ENCODE peak calls at places on chromosome 7, in four cellular contexts. T is endothelial cell of umbilical vein, V is suprapubic skin, G is esophagus muscularis mucosa. C is an unnamed sample.
A peak's percentile ranks its signal among the peaks of the same experiment; 100 is the strongest.

GRCh38 chr7:353746-354325 is 63.9 kb downstream of the FOXL3 start:
- DNase-seq in T (peak; percentile 18), V (no peak), G (no peak), C (no peak)

GRCh38 chr7:124459101-124460052 is 306.2 kb downstream of the GPR37 start:
- DNase-seq in T (no peak), V (no peak), G (no peak), C (no peak)

GRCh38 chr7:149635561-149636329 is 137.6 kb downstream of the ZNF467 start:
- DNase-seq in G (no peak), T (no peak), V (no peak), C (no peak)

GRCh38 chr7:149559711-149560110 is 62.1 kb upstream of the ZNF746 start:
- DNase-seq in V (no peak), G (no peak), T (no peak), C (no peak)

GRCh38 chr7:156003220-156004162 is 191.2 kb upstream of the SHH start:
- DNase-seq in G (no peak), T (no peak), V (no peak), C (no peak)

GRCh38 chr7:2687881-2688318 is at the start of gene AMZ1:
- DNase-seq in V (no peak), G (no peak), T (no peak), C (no peak)

GRCh38 chr7:131480384-131481315 is 75.8 kb downstream of the PODXL start:
- DNase-seq in V (no peak), T (peak; percentile 85), G (no peak), C (no peak)

GRCh38 chr7:148503900-148504487 is 86.6 kb upstream of the C7orf33 start:
- DNase-seq in G (peak; percentile 3), V (no peak), T (peak; percentile 41), C (no peak)

GRCh38 chr7:155835446-155836215 is 23.4 kb upstream of the SHH start:
- DNase-seq in T (no peak), G (no peak), V (peak; percentile 62), C (no peak)

GRCh38 chr7:22197376-22197775 is 159.6 kb downstream of the RAPGEF5 start:
- DNase-seq in G (no peak), T (no peak), V (no peak), C (no peak)

GRCh38 chr7:24504040-24504439 is 69.2 kb upstream of the PALS2 start:
- DNase-seq in V (no peak), T (no peak), G (no peak), C (no peak)

GRCh38 chr7:114789942-114790341 is 132.0 kb upstream of the MDFIC start:
- DNase-seq in V (no peak), T (peak; percentile 77), G (no peak), C (no peak)

GRCh38 chr7:51619880-51620279 is 303.3 kb upstream of the COBL start:
- DNase-seq in T (no peak), V (no peak), G (no peak), C (no peak)

GRCh38 chr7:73606801-73607691 is 17.3 kb downstream of the MLXIPL start:
- DNase-seq in T (peak; percentile 43), G (no peak), V (no peak), C (peak; percentile 48)

GRCh38 chr7:45710271-45711160 is 136.3 kb downstream of the ADCY1 start:
- DNase-seq in T (no peak), V (peak; percentile 40), G (peak; percentile 77), C (no peak)

GRCh38 chr7:91249506-91250233 is 14.6 kb upstream of the FZD1 start:
- DNase-seq in T (no peak), G (no peak), V (no peak), C (no peak)

GRCh38 chr7:1523208-1523607 is 7.3 kb upstream of the MAFK start:
- DNase-seq in T (no peak), G (no peak), V (no peak), C (peak; percentile 85)
- H3K4me3 ChIP-seq in T (no peak overlapping the region), G (no peak overlapping the region), V (no peak overlapping the region), C (peak overlapping the region; percentile 19)

GRCh38 chr7:140671966-140672365 is 779 bp upstream of the ADCK2 start:
- DNase-seq in T (no peak), V (no peak), G (no peak), C (no peak)

GRCh38 chr7:140674356-140674800 is 1.6 kb downstream of the ADCK2 start:
- DNase-seq in V (peak; percentile 15), G (no peak), T (no peak), C (peak; percentile 42)

GRCh38 chr7:140672382-140673062 is at the start of gene ADCK2:
- DNase-seq in G (no peak), V (no peak), T (no peak), C (peak; percentile 74)

GRCh38 chr7:140673770-140674155 is 1.0 kb downstream of the ADCK2 start:
- DNase-seq in G (no peak), V (no peak), T (no peak), C (no peak)

GRCh38 chr7:140673063-140673769 is 471 bp downstream of the ADCK2 start:
- DNase-seq in G (no peak), T (peak; percentile 28), V (no peak), C (peak; percentile 83)
- TF ChIP-seq POLR2A in G (no peak), T (no peak), V (no peak), C (peak; percentile 91)

GRCh38 chr7:55536619-55537457 is 35.5 kb downstream of the VOPP1 start:
- DNase-seq in G (no peak), T (no peak), V (no peak), C (no peak)

GRCh38 chr7:55534916-55535636 is 37.2 kb downstream of the VOPP1 start:
- DNase-seq in T (no peak), V (no peak), G (no peak), C (no peak)

GRCh38 chr7:55537458-55537825 is 34.9 kb downstream of the VOPP1 start:
- DNase-seq in V (no peak), T (no peak), G (no peak), C (no peak)

GRCh38 chr7:55534262-55534915 is 37.9 kb downstream of the VOPP1 start:
- DNase-seq in G (no peak), V (no peak), T (no peak), C (peak; percentile 78)

DNA sequence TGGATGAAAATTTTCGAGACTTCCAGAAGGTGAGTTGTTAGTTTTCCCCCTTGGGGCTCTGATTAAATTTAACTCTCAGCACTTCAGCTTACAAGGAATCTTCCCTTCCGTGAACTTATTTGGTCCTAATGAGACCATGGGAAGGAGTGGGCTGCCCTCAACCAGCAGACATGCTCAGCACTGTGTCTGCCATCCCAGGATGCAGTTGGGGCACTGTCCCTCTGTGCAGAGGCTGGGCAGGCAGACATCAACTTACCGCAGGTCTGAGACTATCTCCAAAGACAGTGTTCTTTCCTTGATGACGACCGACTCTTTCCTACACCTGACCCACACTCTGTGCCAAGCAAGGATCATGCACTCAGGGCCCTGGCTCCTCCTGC is 36.7 kb downstream of the VOPP1 start:
- DNase-seq in V (no peak), T (no peak), G (no peak), C (no peak)
- TF ChIP-seq POLR2AphosphoS5 in V (no peak), T (no peak), G (no peak), C (no peak)

GRCh38 chr7:139594911-139595476 is 71.5 kb downstream of the CLEC2L start:
- DNase-seq in G (no peak), T (no peak), V (no peak), C (no peak)
- H3K4me3 ChIP-seq in G (no peak overlapping the region), T (no peak overlapping the region), V (no peak overlapping the region), C (no peak overlapping the region)

GRCh38 chr7:16986775-16987174 is 105.0 kb upstream of the AGR3 start:
- DNase-seq in V (no peak), G (no peak), T (no peak), C (no peak)

GRCh38 chr7:16991551-16991950 is 109.8 kb upstream of the AGR3 start:
- DNase-seq in V (no peak), G (no peak), T (no peak), C (no peak)

GRCh38 chr7:16993543-16993942 is 111.8 kb upstream of the AGR3 start:
- DNase-seq in T (no peak), G (no peak), V (no peak), C (no peak)

GRCh38 chr7:16985621-16986020 is 103.8 kb upstream of the AGR3 start:
- DNase-seq in V (no peak), T (no peak), G (no peak), C (no peak)

GRCh38 chr7:16989883-16990413 is 108.2 kb upstream of the AGR3 start:
- DNase-seq in G (no peak), T (peak; percentile 93), V (peak; percentile 83), C (peak; percentile 86)
- TF ChIP-seq POLR2A in G (no peak), T (no peak), V (peak; percentile 18), C (no peak)

GRCh38 chr7:65976659-65977196 is 5.3 kb downstream of the GUSB start:
- DNase-seq in V (no peak), G (no peak), T (no peak), C (no peak)
- TF ChIP-seq POLR2AphosphoS5 in V (no peak), G (no peak), T (no peak), C (no peak)

C was measured in transverse colon.